ENCODE peak calls at places on chromosomes 16 and 17, in four cellular contexts. N is HT-29, K is A549, P is substantia nigra. J is an unnamed sample.

GRCh38 chr17:38341035-38341721 is 2.6 kb downstream of the GPR179 start:
- DNase-seq in N (peak), P (peak), K (no peak), J (no peak)

GRCh38 chr16:4937782-4938682 is 1.1 kb upstream of the PPL start:
- DNase-seq in K (no peak), N (no peak), P (no peak), J (no peak)

GRCh38 chr17:82399601-82400101 is 18.5 kb upstream of the HEXD start:
- DNase-seq in N (no peak), K (no peak), P (no peak), J (no peak)

GRCh38 chr16:66551362-66551761 is 1.0 kb upstream of the CKLF start:
- DNase-seq in K (peak), N (peak), P (no peak), J (no peak)

GRCh38 chr16:66603537-66604375 is 748 bp upstream of the CMTM3 start:
- DNase-seq in K (peak), N (peak), P (no peak), J (peak)

GRCh38 chr16:11325404-11326083 is 19.7 kb upstream of the RMI2 start:
- DNase-seq in P (no peak), N (no peak), K (no peak), J (no peak)

GRCh38 chr16:51180719-51181494 is 29.8 kb upstream of the SALL1 start:
- DNase-seq in P (no peak), K (no peak), N (no peak), J (no peak)

GRCh38 chr17:27888072-27888471 is 5.1 kb downstream of the LYRM9 start:
- DNase-seq in K (no peak), P (no peak), N (no peak), J (no peak)

GRCh38 chr16:58026705-58027340 is 1.3 kb downstream of the MMP15 start:
- DNase-seq in P (no peak), N (peak), K (peak), J (no peak)

GRCh38 chr16:54287758-54288591 is 1.4 kb upstream of the IRX3 start:
- DNase-seq in K (no peak), N (no peak), P (no peak), J (no peak)

GRCh38 chr17:47703191-47703591 is 9.2 kb downstream of the TBKBP1 start:
- DNase-seq in K (no peak), P (no peak), N (no peak), J (no peak)

GRCh38 chr16:2089676-2090480 is 42.1 kb downstream of the TSC2 start:
- DNase-seq in P (no peak), K (no peak), N (no peak), J (no peak)

GRCh38 chr16:7074715-7075114 is 257.9 kb upstream of the RBFOX1 start:
- DNase-seq in N (no peak), K (no peak), P (no peak), J (no peak)

GRCh38 chr17:44004761-44005526 is 522 bp downstream of the NAGS start:
- DNase-seq in P (no peak), K (no peak), N (peak), J (no peak)

GRCh38 chr17:15456972-15457722 is 10.3 kb downstream of the CDRT4 start:
- DNase-seq in N (no peak), K (no peak), P (peak), J (peak)

GRCh38 chr17:15436399-15437369 is 30.7 kb downstream of the CDRT4 start:
- DNase-seq in N (peak), P (peak), K (peak), J (peak)

GRCh38 chr16:25013751-25014499 is 1.2 kb downstream of the ARHGAP17 start:
- DNase-seq in P (no peak), N (no peak), K (no peak), J (no peak)

GRCh38 chr17:29212681-29213121 is 32.5 kb upstream of the MYO18A start:
- DNase-seq in P (peak), N (no peak), K (no peak), J (no peak)